ENCODE peak calls at places on chromosomes 3 and 15, in five cellular contexts. P, Y, U, K and W are unnamed samples.

GRCh38 chr15:68794869-68795268 is 25.8 kb downstream of the ANP32A start:
- DNase-seq in Y (no peak), U (no peak), K (no peak), P (no peak), W (no peak)

GRCh38 chr3:5013021-5013906 is 34.0 kb downstream of the BHLHE40 start:
- DNase-seq in U (peak), P (no peak), Y (no peak), K (no peak), W (no peak)

GRCh38 chr3:72722930-72723726 is 125.1 kb downstream of the SHQ1 start:
- DNase-seq in P (no peak), K (no peak), U (peak), Y (no peak), W (no peak)

GRCh38 chr3:11423868-11424267 is 151.7 kb downstream of the ATG7 start:
- DNase-seq in K (no peak), Y (no peak), P (no peak), U (no peak), W (no peak)

GRCh38 chr3:136067211-136067610 is 101.7 kb downstream of the PPP2R3A start:
- DNase-seq in P (no peak), K (no peak), Y (no peak), U (no peak), W (no peak)

GRCh38 chr3:123788706-123789105 is 95.4 kb downstream of the MYLK start:
- DNase-seq in P (no peak), K (no peak), U (no peak), Y (no peak), W (no peak)

GRCh38 chr3:149667576-149667975 is 9.8 kb upstream of the WWTR1 start:
- DNase-seq in Y (no peak), K (no peak), P (no peak), U (no peak), W (no peak)

GRCh38 chr15:59792359-59792758 is 103.2 kb upstream of the BNIP2 start:
- DNase-seq in Y (no peak), U (no peak), P (peak), K (no peak), W (no peak)

GRCh38 chr3:16286161-16286560 is 21.1 kb downstream of the OXNAD1 start:
- DNase-seq in Y (no peak), K (no peak), U (no peak), P (peak), W (peak)

GRCh38 chr15:65724479-65724878 is 67.6 kb downstream of the DENND4A start:
- DNase-seq in P (no peak), Y (no peak), K (no peak), U (no peak), W (no peak)

GRCh38 chr3:172177046-172177445 is 137.7 kb downstream of the FNDC3B start:
- DNase-seq in K (no peak), Y (no peak), U (peak), P (no peak), W (no peak)

GRCh38 chr15:87033056-87033455 is 953.4 kb downstream of the AGBL1 start:
- DNase-seq in Y (no peak), K (no peak), P (no peak), U (no peak), W (no peak)

GRCh38 chr3:159911011-159911663 is 77.5 kb upstream of the IL12A start:
- DNase-seq in P (no peak), U (no peak), Y (no peak), K (no peak), W (no peak)

GRCh38 chr3:52456800-52457183 is 1.4 kb downstream of the NISCH start:
- DNase-seq in Y (no peak), P (no peak), U (no peak), K (no peak), W (no peak)

GRCh38 chr3:152511904-152512303 is 243.2 kb downstream of the MBNL1 start:
- DNase-seq in Y (no peak), P (no peak), U (no peak), K (no peak), W (no peak)

GRCh38 chr3:124007186-124007585 is 15.3 kb upstream of the ROPN1 start:
- DNase-seq in P (no peak), U (no peak), K (no peak), Y (no peak), W (no peak)

GRCh38 chr15:45457215-45457614 is 65.3 kb downstream of the SLC30A4 start:
- DNase-seq in K (no peak), P (no peak), Y (no peak), U (no peak), W (no peak)

GRCh38 chr15:78204351-78205309 is 29.7 kb downstream of the ACSBG1 start:
- DNase-seq in K (no peak), Y (peak), P (no peak), U (peak), W (peak)

GRCh38 chr3:177057768-177058167 is 139.5 kb downstream of the TBL1XR1 start:
- DNase-seq in U (peak), K (no peak), P (peak), Y (no peak), W (no peak)

GRCh38 chr3:58230876-58231552 is 6.6 kb upstream of the ABHD6 start:
- DNase-seq in Y (no peak), P (no peak), K (no peak), U (no peak), W (no peak)

GRCh38 chr3:63937661-63938651 is 25.8 kb upstream of the SCAANT1 start:
- DNase-seq in U (no peak), Y (no peak), K (no peak), P (no peak), W (peak)

GRCh38 chr3:155727836-155728235 is 17.0 kb downstream of the PLCH1 start:
- DNase-seq in U (no peak), K (no peak), P (no peak), Y (no peak), W (no peak)